ENCODE peak calls at places on chromosomes 3 and 15, in nine cellular contexts. K is stimulated activated CD8-positive, alpha-beta memory T cell treated with anti-CD3 and anti-CD28 coated beads, Interleukin-4, amount 100 ng/mL, for 4 hours; O is lung; S is cardiac muscle cell; P is prostate gland; L is activated naive CD4-positive, alpha-beta T cell; Y is epithelial cell of esophagus; X is dorsolateral prefrontal cortex; M is mesendoderm. J is an unnamed sample.

GRCh38 chr15:99692825-99693224 is 40.4 kb downstream of the LYSMD4 start:
- DNase-seq in X (no peak), Y (peak; percentile 54), O (no peak), S (no peak), M (peak; percentile 14), K (no peak), L (no peak), P (no peak), J (no peak)

GRCh38 chr3:197366301-197367044 is 68.1 kb upstream of the DLG1 start:
- DNase-seq in X (no peak), Y (peak; percentile 81), O (no peak), L (no peak), S (no peak), P (peak; percentile 36), M (no peak), K (no peak), J (no peak)

GRCh38 chr15:90351479-90352108 is 490 bp upstream of the ZNF774 start:
- DNase-seq in Y (no peak), X (no peak), K (no peak), L (no peak), M (no peak), P (no peak), S (no peak), O (no peak), J (no peak)

GRCh38 chr3:123687286-123687685 is 102.4 kb upstream of the HACD2 start:
- DNase-seq in S (no peak), O (no peak), P (no peak), K (no peak), L (no peak), X (no peak), M (no peak), Y (no peak), J (no peak)

GRCh38 chr3:138125548-138126221 is 6.5 kb downstream of the A4GNT start:
- DNase-seq in Y (no peak), S (peak; percentile 32), O (no peak), K (no peak), P (no peak), M (no peak), X (no peak), L (no peak), J (no peak)

GRCh38 chr15:63598467-63599400 is 1.5 kb downstream of the FBXL22 start:
- DNase-seq in O (no peak), Y (no peak), P (peak; percentile 58), L (no peak), S (peak; percentile 76), M (no peak), K (no peak), X (no peak), J (no peak)

GRCh38 chr15:80695911-80696651 is 971 bp downstream of the ABHD17C start:
- DNase-seq in K (no peak), P (peak; percentile 53), L (no peak), O (peak; percentile 53), Y (peak; percentile 74), X (no peak), M (peak; percentile 23), S (peak; percentile 22), J (no peak)

GRCh38 chr15:69400850-69401249 is 13.3 kb upstream of the KIF23 start:
- DNase-seq in S (no peak), O (no peak), M (peak; percentile 73), L (no peak), X (no peak), Y (no peak), K (no peak), P (no peak), J (no peak)

GRCh38 chr3:74537164-74537563 is 77.3 kb downstream of the CNTN3 start:
- DNase-seq in Y (no peak), X (no peak), S (no peak), O (no peak), P (no peak), K (no peak), M (no peak), L (no peak), J (no peak)

GRCh38 chr3:27641888-27642601 is 80.1 kb downstream of the EOMES start:
- DNase-seq in O (no peak), X (no peak), P (no peak), L (no peak), Y (no peak), S (no peak), M (no peak), K (no peak), J (no peak)

GRCh38 chr3:102179321-102180290 is 255.2 kb upstream of the ZPLD1 start:
- DNase-seq in Y (peak; percentile 68), P (no peak), O (no peak), S (no peak), L (no peak), X (no peak), M (no peak), K (no peak), J (no peak)

GRCh38 chr3:112651516-112651915 is 10.6 kb upstream of the CCDC80 start:
- DNase-seq in L (no peak), K (no peak), X (no peak), S (no peak), O (no peak), P (no peak), Y (peak; percentile 19), M (no peak), J (no peak)

GRCh38 chr15:77855871-77856270 is 221.6 kb downstream of the TBC1D2B start:
- DNase-seq in Y (no peak), P (no peak), L (no peak), M (no peak), X (no peak), O (no peak), S (no peak), K (no peak), J (no peak)

GRCh38 chr3:12705981-12706380 is 42.1 kb upstream of the RAF1 start:
- DNase-seq in P (no peak), L (no peak), K (no peak), Y (no peak), M (no peak), S (no peak), O (no peak), X (no peak), J (no peak)

GRCh38 chr3:44355634-44356033 is 17.1 kb downstream of the TCAIM start:
- DNase-seq in M (no peak), K (no peak), Y (peak; percentile 73), S (peak; percentile 53), X (no peak), O (no peak), P (no peak), L (no peak), J (no peak)

GRCh38 chr3:105647047-105647446 is 221.8 kb downstream of the CBLB start:
- DNase-seq in O (no peak), M (peak; percentile 84), L (no peak), K (no peak), X (no peak), S (no peak), Y (peak; percentile 95), P (no peak), J (no peak)

GRCh38 chr3:172536993-172537419 is 13.8 kb upstream of the TNFSF10 start:
- DNase-seq in K (no peak), P (no peak), Y (peak; percentile 99), L (no peak), M (no peak), O (no peak), X (no peak), S (no peak), J (no peak)

GRCh38 chr15:32867313-32867626 is 149.5 kb downstream of the GREM1 start:
- DNase-seq in Y (peak; percentile 85), L (no peak), X (no peak), S (no peak), O (no peak), M (peak; percentile 67), P (no peak), K (no peak), J (no peak)

GRCh38 chr3:44065311-44065710 is 176.4 kb upstream of the TOPAZ1 start:
- DNase-seq in M (no peak), P (peak; percentile 70), O (peak; percentile 43), X (no peak), Y (peak; percentile 70), S (peak; percentile 86), K (no peak), L (no peak), J (no peak)

GRCh38 chr3:16412192-16412808 is 101.2 kb downstream of the RFTN1 start:
- DNase-seq in M (no peak), O (no peak), Y (no peak), X (no peak), S (no peak), L (no peak), P (no peak), K (no peak), J (no peak)